ENCODE peak calls at places on chromosomes 1 and 21, in nine cellular contexts. One of them, this sample, is unnamed.

GRCh38 chr1:222392571-222392970 is 155.3 kb downstream of the HHIPL2 start:
- DNase-seq in tibial nerve: no peak
- DNase-seq in adrenal gland: no peak
- DNase-seq in HCT116: no peak
- DNase-seq in GM12878: no peak
- DNase-seq in right lobe of liver: no peak
- DNase-seq in A549: no peak
- DNase-seq in prostate gland: no peak
- DNase-seq in breast epithelium: no peak
- DNase-seq in this sample: no peak

GRCh38 chr21:21750124-21750825 is 752.1 kb downstream of the NCAM2 start:
- DNase-seq in A549: no peak
- DNase-seq in right lobe of liver: no peak
- DNase-seq in GM12878: no peak
- DNase-seq in breast epithelium: no peak
- DNase-seq in prostate gland: no peak
- DNase-seq in tibial nerve: no peak
- DNase-seq in HCT116: no peak
- DNase-seq in adrenal gland: no peak
- DNase-seq in this sample: no peak

GRCh38 chr1:160797861-160798273 is 1.9 kb downstream of the LY9 start:
- DNase-seq in HCT116: no peak
- DNase-seq in right lobe of liver: no peak
- DNase-seq in tibial nerve: no peak
- DNase-seq in GM12878: no peak
- DNase-seq in adrenal gland: no peak
- DNase-seq in prostate gland: no peak
- DNase-seq in A549: no peak
- DNase-seq in breast epithelium: no peak
- DNase-seq in this sample: no peak

GRCh38 chr1:44084998-44085675 is 33.5 kb upstream of the KLF17 start:
- DNase-seq in right lobe of liver: no peak
- DNase-seq in breast epithelium: no peak
- DNase-seq in A549: peak; percentile 31
- DNase-seq in adrenal gland: no peak
- DNase-seq in tibial nerve: no peak
- DNase-seq in HCT116: peak; percentile 16
- DNase-seq in prostate gland: no peak
- DNase-seq in GM12878: no peak
- DNase-seq in this sample: no peak

GRCh38 chr1:178540204-178540603 is 27.3 kb downstream of the TEX35 start:
- DNase-seq in tibial nerve: no peak
- DNase-seq in A549: no peak
- DNase-seq in right lobe of liver: no peak
- DNase-seq in adrenal gland: no peak
- DNase-seq in breast epithelium: no peak
- DNase-seq in prostate gland: no peak
- DNase-seq in HCT116: no peak
- DNase-seq in GM12878: no peak
- DNase-seq in this sample: no peak

GRCh38 chr1:57204942-57205787 is 218.7 kb downstream of the DAB1 start:
- DNase-seq in tibial nerve: no peak
- DNase-seq in A549: no peak
- DNase-seq in breast epithelium: no peak
- DNase-seq in adrenal gland: no peak
- DNase-seq in GM12878: no peak
- DNase-seq in prostate gland: no peak
- DNase-seq in right lobe of liver: no peak
- DNase-seq in HCT116: no peak
- DNase-seq in this sample: no peak

GRCh38 chr21:21463456-21463855 is 465.2 kb downstream of the NCAM2 start:
- DNase-seq in HCT116: no peak
- DNase-seq in breast epithelium: no peak
- DNase-seq in tibial nerve: no peak
- DNase-seq in right lobe of liver: no peak
- DNase-seq in A549: no peak
- DNase-seq in prostate gland: no peak
- DNase-seq in GM12878: no peak
- DNase-seq in adrenal gland: no peak
- DNase-seq in this sample: no peak

GRCh38 chr1:119968068-119968492 is 71.8 kb upstream of the ADAM30 start:
- DNase-seq in HCT116: peak; percentile 47
- DNase-seq in right lobe of liver: peak; percentile 66
- DNase-seq in adrenal gland: peak; percentile 39
- DNase-seq in GM12878: peak; percentile 31
- DNase-seq in tibial nerve: peak; percentile 49
- DNase-seq in prostate gland: no peak
- DNase-seq in A549: peak; percentile 54
- DNase-seq in breast epithelium: no peak
- DNase-seq in this sample: peak; percentile 46

GRCh38 chr1:188269956-188270355 is 1441.2 kb downstream of the PLA2G4A start:
- DNase-seq in GM12878: no peak
- DNase-seq in right lobe of liver: no peak
- DNase-seq in adrenal gland: no peak
- DNase-seq in prostate gland: no peak
- DNase-seq in HCT116: no peak
- DNase-seq in breast epithelium: no peak
- DNase-seq in A549: no peak
- DNase-seq in tibial nerve: no peak
- DNase-seq in this sample: no peak

GRCh38 chr21:36701912-36702621 is 3.2 kb downstream of the SIM2 start:
- DNase-seq in breast epithelium: no peak
- DNase-seq in A549: no peak
- DNase-seq in right lobe of liver: no peak
- DNase-seq in prostate gland: no peak
- DNase-seq in tibial nerve: no peak
- DNase-seq in GM12878: no peak
- DNase-seq in HCT116: no peak
- DNase-seq in adrenal gland: no peak
- DNase-seq in this sample: peak; percentile 70

GRCh38 chr21:39451332-39452206 is at the start of gene SH3BGR:
- DNase-seq in tibial nerve: no peak
- DNase-seq in prostate gland: peak; percentile 74
- DNase-seq in adrenal gland: no peak
- DNase-seq in breast epithelium: peak; percentile 86
- DNase-seq in right lobe of liver: no peak
- DNase-seq in A549: no peak
- DNase-seq in GM12878: no peak
- DNase-seq in HCT116: no peak
- DNase-seq in this sample: no peak

GRCh38 chr1:22140681-22141080 is 2.2 kb downstream of the WNT4 start:
- DNase-seq in tibial nerve: no peak
- DNase-seq in prostate gland: no peak
- DNase-seq in right lobe of liver: no peak
- DNase-seq in breast epithelium: no peak
- DNase-seq in A549: no peak
- DNase-seq in adrenal gland: no peak
- DNase-seq in HCT116: no peak
- DNase-seq in GM12878: no peak
- DNase-seq in this sample: no peak

GRCh38 chr1:173204693-173205092 is 2.4 kb downstream of the TNFSF4 start:
- DNase-seq in breast epithelium: no peak
- DNase-seq in adrenal gland: no peak
- DNase-seq in HCT116: no peak
- DNase-seq in A549: no peak
- DNase-seq in prostate gland: no peak
- DNase-seq in right lobe of liver: no peak
- DNase-seq in tibial nerve: no peak
- DNase-seq in GM12878: no peak
- DNase-seq in this sample: no peak

GRCh38 chr1:81304187-81304586 is 496.5 kb upstream of the ADGRL2 start:
- DNase-seq in HCT116: no peak
- DNase-seq in GM12878: no peak
- DNase-seq in right lobe of liver: no peak
- DNase-seq in adrenal gland: peak; percentile 36
- DNase-seq in tibial nerve: no peak
- DNase-seq in A549: no peak
- DNase-seq in prostate gland: no peak
- DNase-seq in breast epithelium: no peak
- DNase-seq in this sample: no peak

GRCh38 chr1:186014370-186015030 is 280.3 kb downstream of the HMCN1 start:
- DNase-seq in adrenal gland: no peak
- DNase-seq in A549: no peak
- DNase-seq in tibial nerve: no peak
- DNase-seq in right lobe of liver: no peak
- DNase-seq in breast epithelium: no peak
- DNase-seq in GM12878: no peak
- DNase-seq in prostate gland: no peak
- DNase-seq in HCT116: no peak
- DNase-seq in this sample: no peak
- H3K4me3 ChIP-seq in adrenal gland: no peak overlapping the region
- H3K4me3 ChIP-seq in A549: no peak overlapping the region
- H3K4me3 ChIP-seq in tibial nerve: no peak overlapping the region
- H3K4me3 ChIP-seq in right lobe of liver: no peak overlapping the region
- H3K4me3 ChIP-seq in breast epithelium: no peak overlapping the region
- H3K4me3 ChIP-seq in GM12878: no peak overlapping the region
- H3K4me3 ChIP-seq in prostate gland: no peak overlapping the region
- H3K4me3 ChIP-seq in HCT116: no peak overlapping the region
- H3K4me3 ChIP-seq in this sample: no peak overlapping the region

GRCh38 chr1:7960867-7961198 is 678 bp upstream of the PARK7 start:
- DNase-seq in tibial nerve: no peak
- DNase-seq in prostate gland: no peak
- DNase-seq in adrenal gland: no peak
- DNase-seq in GM12878: no peak
- DNase-seq in right lobe of liver: no peak
- DNase-seq in A549: no peak
- DNase-seq in breast epithelium: no peak
- DNase-seq in HCT116: no peak
- DNase-seq in this sample: no peak

GRCh38 chr1:7960165-7960564 is 1.3 kb upstream of the PARK7 start:
- DNase-seq in GM12878: no peak
- DNase-seq in right lobe of liver: no peak
- DNase-seq in prostate gland: no peak
- DNase-seq in tibial nerve: no peak
- DNase-seq in HCT116: no peak
- DNase-seq in breast epithelium: no peak
- DNase-seq in A549: no peak
- DNase-seq in adrenal gland: no peak
- DNase-seq in this sample: no peak

GRCh38 chr1:7961199-7962010 is at the start of gene PARK7:
- DNase-seq in adrenal gland: peak; percentile 100
- DNase-seq in A549: peak; percentile 99
- DNase-seq in prostate gland: peak; percentile 98
- DNase-seq in right lobe of liver: peak; percentile 99
- DNase-seq in GM12878: peak; percentile 97
- DNase-seq in HCT116: peak; percentile 97
- DNase-seq in tibial nerve: peak; percentile 98
- DNase-seq in breast epithelium: peak; percentile 99
- DNase-seq in this sample: peak; percentile 100

GRCh38 chr1:7962636-7963377 is 1.3 kb downstream of the PARK7 start:
- DNase-seq in GM12878: no peak
- DNase-seq in A549: no peak
- DNase-seq in prostate gland: no peak
- DNase-seq in tibial nerve: no peak
- DNase-seq in adrenal gland: no peak
- DNase-seq in breast epithelium: no peak
- DNase-seq in HCT116: no peak
- DNase-seq in right lobe of liver: no peak
- DNase-seq in this sample: no peak

DNA sequence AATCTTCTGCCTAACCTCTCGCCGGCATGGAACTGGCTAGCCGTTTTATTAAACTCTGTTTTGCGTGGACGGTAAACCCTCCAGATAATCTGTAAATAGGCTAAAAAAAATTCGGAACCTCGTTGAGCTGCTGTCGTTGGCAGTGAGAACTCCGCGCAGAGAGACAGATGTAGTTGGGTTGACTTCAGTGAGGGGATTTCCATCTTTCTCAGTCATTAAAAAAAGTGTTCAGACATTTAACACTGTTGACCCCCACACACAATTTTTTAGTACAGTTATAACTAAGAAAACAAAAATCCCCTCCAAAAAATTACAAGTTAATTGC is 462 bp downstream of the PARK7 start:
- DNase-seq in adrenal gland: no peak
- DNase-seq in tibial nerve: no peak
- DNase-seq in prostate gland: no peak
- DNase-seq in A549: no peak
- DNase-seq in GM12878: no peak
- DNase-seq in breast epithelium: no peak
- DNase-seq in HCT116: no peak
- DNase-seq in right lobe of liver: no peak
- DNase-seq in this sample: no peak
- TF ChIP-seq CTCF in adrenal gland: no peak
- TF ChIP-seq CTCF in tibial nerve: no peak
- TF ChIP-seq CTCF in prostate gland: no peak
- TF ChIP-seq CTCF in A549: no peak
- TF ChIP-seq CTCF in GM12878: no peak
- TF ChIP-seq CTCF in breast epithelium: no peak
- TF ChIP-seq CTCF in HCT116: no peak
- TF ChIP-seq CTCF in right lobe of liver: no peak
- TF ChIP-seq CTCF in this sample: no peak

GRCh38 chr1:27365372-27366112 is 1.2 kb downstream of the MAP3K6 start:
- DNase-seq in tibial nerve: peak; percentile 93
- DNase-seq in prostate gland: peak; percentile 90
- DNase-seq in A549: peak; percentile 87
- DNase-seq in HCT116: peak; percentile 73
- DNase-seq in breast epithelium: peak; percentile 88
- DNase-seq in adrenal gland: peak; percentile 89
- DNase-seq in GM12878: no peak
- DNase-seq in right lobe of liver: peak; percentile 90
- DNase-seq in this sample: peak; percentile 89
- TF ChIP-seq POLR2A in tibial nerve: peak; percentile 82
- TF ChIP-seq POLR2A in prostate gland: peak; percentile 56
- TF ChIP-seq POLR2A in A549: no peak
- TF ChIP-seq POLR2A in HCT116: peak; percentile 25
- TF ChIP-seq POLR2A in breast epithelium: no peak
- TF ChIP-seq POLR2A in adrenal gland: peak; percentile 73
- TF ChIP-seq POLR2A in GM12878: peak; percentile 50
- TF ChIP-seq POLR2A in right lobe of liver: peak; percentile 46
- TF ChIP-seq POLR2A in this sample: no peak

GRCh38 chr1:228109073-228109961 is at the start of gene MRPL55:
- DNase-seq in adrenal gland: peak; percentile 97
- DNase-seq in tibial nerve: peak; percentile 99
- DNase-seq in A549: peak; percentile 96
- DNase-seq in prostate gland: peak; percentile 98
- DNase-seq in HCT116: peak; percentile 91
- DNase-seq in breast epithelium: peak; percentile 99
- DNase-seq in GM12878: peak; percentile 93
- DNase-seq in right lobe of liver: peak; percentile 99
- DNase-seq in this sample: peak; percentile 100

GRCh38 chr1:228112167-228112566 is 3.1 kb upstream of the MRPL55 start:
- DNase-seq in right lobe of liver: no peak
- DNase-seq in GM12878: no peak
- DNase-seq in breast epithelium: no peak
- DNase-seq in A549: no peak
- DNase-seq in HCT116: no peak
- DNase-seq in prostate gland: no peak
- DNase-seq in tibial nerve: no peak
- DNase-seq in adrenal gland: no peak
- DNase-seq in this sample: no peak

GRCh38 chr1:228109962-228110488 is 926 bp upstream of the MRPL55 start:
- DNase-seq in right lobe of liver: no peak
- DNase-seq in HCT116: no peak
- DNase-seq in adrenal gland: peak; percentile 61
- DNase-seq in tibial nerve: no peak
- DNase-seq in A549: no peak
- DNase-seq in prostate gland: no peak
- DNase-seq in GM12878: no peak
- DNase-seq in breast epithelium: no peak
- DNase-seq in this sample: no peak

GRCh38 chr1:228108742-228109072 is 392 bp downstream of the MRPL55 start:
- DNase-seq in HCT116: no peak
- DNase-seq in GM12878: no peak
- DNase-seq in right lobe of liver: no peak
- DNase-seq in A549: no peak
- DNase-seq in tibial nerve: no peak
- DNase-seq in adrenal gland: no peak
- DNase-seq in breast epithelium: no peak
- DNase-seq in prostate gland: no peak
- DNase-seq in this sample: no peak

GRCh38 chr1:228110536-228110935 is 1.4 kb upstream of the MRPL55 start:
- DNase-seq in GM12878: no peak
- DNase-seq in tibial nerve: no peak
- DNase-seq in HCT116: no peak
- DNase-seq in A549: no peak
- DNase-seq in prostate gland: no peak
- DNase-seq in adrenal gland: no peak
- DNase-seq in right lobe of liver: no peak
- DNase-seq in breast epithelium: no peak
- DNase-seq in this sample: no peak
- H3K4me3 ChIP-seq in GM12878: no peak overlapping the region
- H3K4me3 ChIP-seq in tibial nerve: no peak overlapping the region
- H3K4me3 ChIP-seq in HCT116: peak overlapping the region; percentile 97
- H3K4me3 ChIP-seq in A549: no peak overlapping the region
- H3K4me3 ChIP-seq in prostate gland: no peak overlapping the region
- H3K4me3 ChIP-seq in adrenal gland: no peak overlapping the region
- H3K4me3 ChIP-seq in right lobe of liver: no peak overlapping the region
- H3K4me3 ChIP-seq in breast epithelium: no peak overlapping the region
- H3K4me3 ChIP-seq in this sample: no peak overlapping the region